ENCODE peak calls at places on chromosomes 1 and 21, in six cellular contexts. One of them, this sample, is unnamed.

GRCh38 chr1:239184581-239185244 is 201.7 kb upstream of the CHRM3 start:
- DNase-seq in progenitor cell of endocrine pancreas: no peak
- DNase-seq in ovary: no peak
- DNase-seq in RWPE1: no peak
- DNase-seq in HFF-Myc: no peak
- DNase-seq in fibroblast of pulmonary artery: no peak
- DNase-seq in this sample: no peak

GRCh38 chr1:210233495-210234253 is 1.1 kb downstream of the SERTAD4 start:
- DNase-seq in ovary: peak
- DNase-seq in progenitor cell of endocrine pancreas: no peak
- DNase-seq in fibroblast of pulmonary artery: peak
- DNase-seq in HFF-Myc: no peak
- DNase-seq in RWPE1: peak
- DNase-seq in this sample: peak

GRCh38 chr21:33025471-33026298 is at the start of gene OLIG2:
- DNase-seq in RWPE1: no peak
- DNase-seq in HFF-Myc: no peak
- DNase-seq in progenitor cell of endocrine pancreas: peak
- DNase-seq in ovary: no peak
- DNase-seq in fibroblast of pulmonary artery: no peak
- DNase-seq in this sample: no peak

GRCh38 chr21:30097791-30098190 is 68.8 kb downstream of the CLDN17 start:
- DNase-seq in ovary: no peak
- DNase-seq in progenitor cell of endocrine pancreas: no peak
- DNase-seq in RWPE1: no peak
- DNase-seq in fibroblast of pulmonary artery: no peak
- DNase-seq in HFF-Myc: no peak
- DNase-seq in this sample: no peak

GRCh38 chr1:177431123-177431522 is 260.4 kb downstream of the BRINP2 start:
- DNase-seq in ovary: no peak
- DNase-seq in RWPE1: no peak
- DNase-seq in fibroblast of pulmonary artery: no peak
- DNase-seq in HFF-Myc: no peak
- DNase-seq in progenitor cell of endocrine pancreas: no peak
- DNase-seq in this sample: no peak

GRCh38 chr1:8276173-8276914 is 41.6 kb upstream of the SLC45A1 start:
- DNase-seq in progenitor cell of endocrine pancreas: no peak
- DNase-seq in RWPE1: no peak
- DNase-seq in HFF-Myc: no peak
- DNase-seq in ovary: no peak
- DNase-seq in fibroblast of pulmonary artery: no peak
- DNase-seq in this sample: no peak

GRCh38 chr1:10586125-10586524 is 111.4 kb downstream of the PEX14 start:
- DNase-seq in HFF-Myc: no peak
- DNase-seq in RWPE1: no peak
- DNase-seq in fibroblast of pulmonary artery: no peak
- DNase-seq in ovary: no peak
- DNase-seq in progenitor cell of endocrine pancreas: no peak
- DNase-seq in this sample: no peak

GRCh38 chr1:112524251-112524650 is 15.5 kb downstream of the WNT2B start:
- DNase-seq in ovary: peak
- DNase-seq in HFF-Myc: no peak
- DNase-seq in progenitor cell of endocrine pancreas: no peak
- DNase-seq in RWPE1: no peak
- DNase-seq in fibroblast of pulmonary artery: peak
- DNase-seq in this sample: no peak

GRCh38 chr21:45983981-45984551 is 2.5 kb downstream of the COL6A1 start:
- DNase-seq in progenitor cell of endocrine pancreas: no peak
- DNase-seq in RWPE1: no peak
- DNase-seq in fibroblast of pulmonary artery: no peak
- DNase-seq in HFF-Myc: no peak
- DNase-seq in ovary: peak
- DNase-seq in this sample: no peak

GRCh38 chr1:17333081-17333480 is 25.1 kb downstream of the PADI4 start:
- DNase-seq in RWPE1: no peak
- DNase-seq in HFF-Myc: no peak
- DNase-seq in ovary: peak
- DNase-seq in progenitor cell of endocrine pancreas: no peak
- DNase-seq in fibroblast of pulmonary artery: no peak
- DNase-seq in this sample: no peak

GRCh38 chr21:44800103-44800502 is 1.5 kb downstream of the UBE2G2 start:
- DNase-seq in ovary: no peak
- DNase-seq in RWPE1: peak
- DNase-seq in progenitor cell of endocrine pancreas: no peak
- DNase-seq in fibroblast of pulmonary artery: peak
- DNase-seq in HFF-Myc: no peak
- DNase-seq in this sample: peak

GRCh38 chr1:33277488-33278084 is 21.3 kb downstream of the ZNF362 start:
- DNase-seq in HFF-Myc: no peak
- DNase-seq in ovary: peak
- DNase-seq in fibroblast of pulmonary artery: no peak
- DNase-seq in progenitor cell of endocrine pancreas: no peak
- DNase-seq in RWPE1: no peak
- DNase-seq in this sample: no peak

GRCh38 chr1:118158918-118159317 is 26.1 kb downstream of the SPAG17 start:
- DNase-seq in ovary: no peak
- DNase-seq in fibroblast of pulmonary artery: peak
- DNase-seq in RWPE1: peak
- DNase-seq in HFF-Myc: no peak
- DNase-seq in progenitor cell of endocrine pancreas: no peak
- DNase-seq in this sample: peak

GRCh38 chr1:92713939-92714338 is 71.0 kb downstream of the EVI5 start:
- DNase-seq in RWPE1: no peak
- DNase-seq in HFF-Myc: no peak
- DNase-seq in fibroblast of pulmonary artery: no peak
- DNase-seq in progenitor cell of endocrine pancreas: no peak
- DNase-seq in ovary: no peak
- DNase-seq in this sample: no peak

GRCh38 chr1:153696741-153697140 is 18.3 kb downstream of the NPR1 start:
- DNase-seq in ovary: no peak
- DNase-seq in progenitor cell of endocrine pancreas: no peak
- DNase-seq in fibroblast of pulmonary artery: peak
- DNase-seq in HFF-Myc: no peak
- DNase-seq in RWPE1: no peak
- DNase-seq in this sample: no peak

GRCh38 chr1:101996830-101997485 is at the start of gene OLFM3:
- DNase-seq in fibroblast of pulmonary artery: peak
- DNase-seq in progenitor cell of endocrine pancreas: peak
- DNase-seq in HFF-Myc: no peak
- DNase-seq in ovary: no peak
- DNase-seq in RWPE1: peak
- DNase-seq in this sample: peak

GRCh38 chr1:158002630-158003408 is 9.4 kb downstream of the KIRREL1 start:
- DNase-seq in progenitor cell of endocrine pancreas: no peak
- DNase-seq in fibroblast of pulmonary artery: peak
- DNase-seq in HFF-Myc: peak
- DNase-seq in RWPE1: no peak
- DNase-seq in ovary: no peak
- DNase-seq in this sample: no peak

GRCh38 chr1:36257375-36257767 is 33.1 kb downstream of the THRAP3 start:
- DNase-seq in fibroblast of pulmonary artery: no peak
- DNase-seq in ovary: no peak
- DNase-seq in progenitor cell of endocrine pancreas: no peak
- DNase-seq in RWPE1: no peak
- DNase-seq in HFF-Myc: no peak
- DNase-seq in this sample: no peak

GRCh38 chr1:210654176-210654786 is 325.6 kb downstream of the HHAT start:
- DNase-seq in ovary: no peak
- DNase-seq in progenitor cell of endocrine pancreas: no peak
- DNase-seq in HFF-Myc: no peak
- DNase-seq in RWPE1: no peak
- DNase-seq in fibroblast of pulmonary artery: no peak
- DNase-seq in this sample: peak

GRCh38 chr1:192439373-192440025 is 122.7 kb downstream of the RGS21 start:
- DNase-seq in fibroblast of pulmonary artery: peak
- DNase-seq in progenitor cell of endocrine pancreas: no peak
- DNase-seq in ovary: no peak
- DNase-seq in RWPE1: peak
- DNase-seq in HFF-Myc: peak
- DNase-seq in this sample: peak

GRCh38 chr1:155051777-155052398 is 772 bp downstream of the ADAM15 start:
- DNase-seq in ovary: peak
- DNase-seq in fibroblast of pulmonary artery: peak
- DNase-seq in progenitor cell of endocrine pancreas: no peak
- DNase-seq in HFF-Myc: no peak
- DNase-seq in RWPE1: peak
- DNase-seq in this sample: peak

GRCh38 chr1:6136516-6137220 is 43.5 kb downstream of the CHD5 start:
- DNase-seq in HFF-Myc: no peak
- DNase-seq in RWPE1: no peak
- DNase-seq in progenitor cell of endocrine pancreas: no peak
- DNase-seq in fibroblast of pulmonary artery: no peak
- DNase-seq in ovary: no peak
- DNase-seq in this sample: no peak

GRCh38 chr1:6140413-6140812 is 39.7 kb downstream of the CHD5 start:
- DNase-seq in RWPE1: no peak
- DNase-seq in progenitor cell of endocrine pancreas: no peak
- DNase-seq in fibroblast of pulmonary artery: no peak
- DNase-seq in ovary: no peak
- DNase-seq in HFF-Myc: no peak
- DNase-seq in this sample: no peak

GRCh38 chr1:6134206-6134605 is 45.9 kb downstream of the CHD5 start:
- DNase-seq in HFF-Myc: no peak
- DNase-seq in progenitor cell of endocrine pancreas: no peak
- DNase-seq in ovary: no peak
- DNase-seq in RWPE1: no peak
- DNase-seq in fibroblast of pulmonary artery: no peak
- DNase-seq in this sample: no peak

GRCh38 chr1:6134741-6135510 is 45.2 kb downstream of the CHD5 start:
- DNase-seq in HFF-Myc: no peak
- DNase-seq in ovary: no peak
- DNase-seq in RWPE1: no peak
- DNase-seq in progenitor cell of endocrine pancreas: no peak
- DNase-seq in fibroblast of pulmonary artery: no peak
- DNase-seq in this sample: no peak

GRCh38 chr1:6137758-6138157 is 42.4 kb downstream of the CHD5 start:
- DNase-seq in fibroblast of pulmonary artery: no peak
- DNase-seq in RWPE1: no peak
- DNase-seq in ovary: no peak
- DNase-seq in progenitor cell of endocrine pancreas: no peak
- DNase-seq in HFF-Myc: no peak
- DNase-seq in this sample: no peak
- TF ChIP-seq CTCF in fibroblast of pulmonary artery: no peak
- TF ChIP-seq CTCF in RWPE1: no peak
- TF ChIP-seq CTCF in ovary: no peak
- TF ChIP-seq CTCF in progenitor cell of endocrine pancreas: no peak
- TF ChIP-seq CTCF in HFF-Myc: no peak
- TF ChIP-seq CTCF in this sample: no peak

DNA sequence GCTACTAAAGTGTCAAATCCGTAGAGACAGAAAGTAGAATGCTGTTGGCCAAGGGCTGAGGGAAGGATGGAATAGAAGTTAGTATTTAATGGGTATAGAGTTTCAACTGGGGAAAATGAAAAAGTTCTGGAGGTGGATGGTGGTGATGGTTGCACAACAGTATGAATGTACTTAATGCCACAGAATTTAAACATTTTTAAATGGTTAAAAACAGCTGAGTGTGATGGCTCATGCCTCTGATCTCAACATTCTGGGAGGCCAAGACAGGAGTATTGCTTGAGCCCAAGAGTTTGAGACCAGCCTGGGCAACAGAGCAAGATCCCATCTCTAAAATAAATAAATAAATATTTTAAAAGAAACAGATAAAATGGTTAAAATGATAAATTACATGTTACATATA is 44.5 kb downstream of the PIK3R3 start:
- DNase-seq in fibroblast of pulmonary artery: peak
- DNase-seq in RWPE1: no peak
- DNase-seq in progenitor cell of endocrine pancreas: no peak
- DNase-seq in HFF-Myc: no peak
- DNase-seq in ovary: no peak
- DNase-seq in this sample: no peak
- TF ChIP-seq CTCF in fibroblast of pulmonary artery: no peak
- TF ChIP-seq CTCF in RWPE1: no peak
- TF ChIP-seq CTCF in progenitor cell of endocrine pancreas: no peak
- TF ChIP-seq CTCF in HFF-Myc: no peak
- TF ChIP-seq CTCF in ovary: no peak
- TF ChIP-seq CTCF in this sample: no peak

DNA sequence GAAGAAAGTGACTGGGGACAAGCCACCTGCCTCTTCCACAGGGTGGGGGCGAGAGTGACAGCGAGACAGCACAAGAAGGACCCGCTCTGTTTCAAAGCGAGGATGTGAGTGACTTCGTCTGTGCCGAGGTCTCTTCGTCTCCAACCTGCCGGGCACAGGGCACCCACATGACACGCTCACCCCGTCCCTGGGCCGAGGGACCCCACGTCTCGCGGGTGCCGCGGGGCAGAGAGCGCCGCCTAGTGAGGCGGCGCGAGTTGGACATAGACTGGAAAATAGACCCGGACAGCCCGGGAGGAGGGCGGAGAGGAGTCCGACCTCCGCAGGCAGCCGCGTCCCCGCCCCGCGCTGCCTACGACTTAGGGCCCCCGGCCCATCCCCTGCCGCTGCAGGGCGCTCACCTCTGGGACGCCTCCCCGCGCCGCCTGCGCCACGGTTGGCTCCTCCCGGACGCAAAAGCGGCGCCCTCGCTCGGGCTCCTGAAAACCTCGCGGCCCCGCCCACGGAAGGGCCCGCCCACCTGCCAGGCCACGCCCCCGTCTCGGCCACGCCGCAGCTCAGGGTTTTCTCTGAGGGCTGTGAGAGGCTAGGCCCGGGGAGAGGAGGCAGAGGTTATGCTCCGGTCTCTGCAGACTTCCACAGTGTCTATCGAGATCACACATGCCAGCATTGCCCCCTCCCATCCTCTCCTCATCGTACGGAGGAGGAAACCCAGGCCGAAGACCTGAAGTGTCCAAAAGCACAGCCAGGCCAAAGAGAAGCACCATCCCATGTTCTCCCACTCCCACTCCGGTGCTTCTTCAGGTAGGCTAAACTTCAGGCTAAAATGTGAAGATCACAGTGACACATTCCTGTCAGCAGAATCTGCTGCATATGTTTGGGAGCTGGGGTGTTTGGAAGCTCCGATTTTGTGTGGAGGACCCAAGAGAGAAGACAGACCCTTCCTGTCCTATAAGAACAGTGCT is at the start of gene TLR5:
- DNase-seq in RWPE1: peak
- DNase-seq in progenitor cell of endocrine pancreas: peak
- DNase-seq in fibroblast of pulmonary artery: peak
- DNase-seq in HFF-Myc: no peak
- DNase-seq in ovary: peak
- DNase-seq in this sample: peak
- TF ChIP-seq CTCF in RWPE1: peak
- TF ChIP-seq CTCF in progenitor cell of endocrine pancreas: peak
- TF ChIP-seq CTCF in fibroblast of pulmonary artery: peak
- TF ChIP-seq CTCF in HFF-Myc: peak
- TF ChIP-seq CTCF in ovary: peak
- TF ChIP-seq CTCF in this sample: peak

DNA sequence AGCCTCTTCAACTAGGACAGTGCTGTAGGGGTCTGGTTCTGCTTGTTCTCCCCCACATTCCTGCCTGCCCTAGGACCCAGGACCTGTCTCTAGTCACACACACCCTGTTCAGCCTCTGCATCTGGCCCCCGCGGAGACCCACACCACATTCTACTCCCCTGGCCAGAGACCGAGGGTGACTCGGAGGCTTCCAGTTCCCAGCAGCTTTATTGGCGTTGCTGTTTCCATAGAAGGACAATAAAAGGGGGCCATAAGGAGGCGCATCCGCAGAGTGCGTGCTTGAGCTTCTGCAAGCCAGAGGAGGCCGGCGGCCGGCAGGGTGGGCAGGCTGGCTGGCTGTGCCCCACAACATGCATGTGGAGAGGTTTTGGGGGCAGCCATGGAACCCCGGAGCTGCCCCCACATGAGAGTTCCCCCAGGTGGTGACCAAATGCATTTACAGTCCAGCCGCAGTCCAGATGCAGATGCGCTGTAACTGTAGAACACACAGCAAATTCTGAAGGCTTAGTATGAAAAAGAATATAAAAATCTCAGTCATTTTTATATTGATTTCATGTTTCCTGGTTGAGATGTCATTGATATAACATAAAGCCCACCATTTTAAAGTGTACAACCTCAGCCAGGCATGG is 52.4 kb downstream of the PDE9A start:
- DNase-seq in HFF-Myc: no peak
- DNase-seq in fibroblast of pulmonary artery: no peak
- DNase-seq in RWPE1: no peak
- DNase-seq in ovary: no peak
- DNase-seq in progenitor cell of endocrine pancreas: no peak
- DNase-seq in this sample: no peak
- TF ChIP-seq CTCF in HFF-Myc: peak
- TF ChIP-seq CTCF in fibroblast of pulmonary artery: no peak
- TF ChIP-seq CTCF in RWPE1: no peak
- TF ChIP-seq CTCF in ovary: no peak
- TF ChIP-seq CTCF in progenitor cell of endocrine pancreas: no peak
- TF ChIP-seq CTCF in this sample: no peak

This sample was measured in MCF 10A.